ENCODE peak calls at places on chromosomes 7 and 10, in five cellular contexts. S, W, M, A and Z are unnamed samples.

GRCh38 chr7:22885824-22886255 is 63.2 kb upstream of the TOMM7 start:
- DNase-seq in S (peak), W (no peak), M (no peak), A (peak), Z (no peak)

GRCh38 chr7:5854738-5855137 is 25.9 kb upstream of the OCM start:
- DNase-seq in S (no peak), W (no peak), M (no peak), A (no peak), Z (no peak)

GRCh38 chr7:28112056-28112455 is 68.5 kb downstream of the JAZF1 start:
- DNase-seq in S (no peak), W (no peak), M (no peak), A (no peak), Z (no peak)

GRCh38 chr10:124557167-124557566 is 95.5 kb downstream of the LHPP start:
- DNase-seq in S (no peak), W (no peak), M (no peak), A (no peak), Z (no peak)

GRCh38 chr7:15686957-15687644 is 618 bp upstream of the MEOX2 start:
- DNase-seq in S (no peak), W (no peak), M (no peak), A (no peak), Z (no peak)

GRCh38 chr10:31320598-31321211 is 1.7 kb downstream of the ZEB1 start:
- DNase-seq in S (peak), W (no peak), M (peak), A (no peak), Z (no peak)

GRCh38 chr7:12524794-12525386 is 45.6 kb upstream of the SCIN start:
- DNase-seq in S (no peak), W (peak), M (no peak), A (no peak), Z (peak)

GRCh38 chr7:158782638-158783490 is 46.4 kb downstream of the ESYT2 start:
- DNase-seq in S (no peak), W (peak), M (peak), A (no peak), Z (no peak)

GRCh38 chr7:154304740-154305679 is 252.8 kb downstream of the DPP6 start:
- DNase-seq in S (no peak), W (no peak), M (no peak), A (no peak), Z (no peak)

GRCh38 chr10:58781873-58782488 is 269.3 kb downstream of the BICC1 start:
- DNase-seq in S (no peak), W (peak), M (no peak), A (no peak), Z (peak)

GRCh38 chr7:115533785-115534184 is 496.8 kb downstream of the TFEC start:
- DNase-seq in S (no peak), W (no peak), M (no peak), A (no peak), Z (no peak)

GRCh38 chr10:17115683-17116082 is 13.9 kb downstream of the CUBN start:
- DNase-seq in S (no peak), W (peak), M (no peak), A (no peak), Z (peak)

GRCh38 chr10:24866615-24867583 is 85.5 kb downstream of the PRTFDC1 start:
- DNase-seq in S (no peak), W (no peak), M (peak), A (no peak), Z (no peak)

GRCh38 chr10:111297351-111297848 is 220.6 kb downstream of the ADRA2A start:
- DNase-seq in S (no peak), W (no peak), M (no peak), A (no peak), Z (no peak)

GRCh38 chr7:133910761-133911160 is 216.4 kb upstream of the LRGUK start:
- DNase-seq in S (no peak), W (no peak), M (no peak), A (no peak), Z (no peak)

GRCh38 chr10:44974628-44975431 is 3.8 kb downstream of the DEPP1 start:
- DNase-seq in S (peak), W (no peak), M (peak), A (peak), Z (peak)

GRCh38 chr10:108911814-108912541 is 1011.3 kb downstream of the XPNPEP1 start:
- DNase-seq in S (no peak), W (no peak), M (peak), A (no peak), Z (no peak)

GRCh38 chr10:3500408-3500856 is 284.6 kb downstream of the KLF6 start:
- DNase-seq in S (no peak), W (no peak), M (peak), A (no peak), Z (no peak)

GRCh38 chr10:52146766-52147165 is 167.3 kb upstream of the DKK1 start:
- DNase-seq in S (no peak), W (no peak), M (no peak), A (no peak), Z (no peak)

GRCh38 chr7:145016068-145016467 is 180.2 kb upstream of the TPK1 start:
- DNase-seq in S (no peak), W (no peak), M (no peak), A (no peak), Z (no peak)

DNA sequence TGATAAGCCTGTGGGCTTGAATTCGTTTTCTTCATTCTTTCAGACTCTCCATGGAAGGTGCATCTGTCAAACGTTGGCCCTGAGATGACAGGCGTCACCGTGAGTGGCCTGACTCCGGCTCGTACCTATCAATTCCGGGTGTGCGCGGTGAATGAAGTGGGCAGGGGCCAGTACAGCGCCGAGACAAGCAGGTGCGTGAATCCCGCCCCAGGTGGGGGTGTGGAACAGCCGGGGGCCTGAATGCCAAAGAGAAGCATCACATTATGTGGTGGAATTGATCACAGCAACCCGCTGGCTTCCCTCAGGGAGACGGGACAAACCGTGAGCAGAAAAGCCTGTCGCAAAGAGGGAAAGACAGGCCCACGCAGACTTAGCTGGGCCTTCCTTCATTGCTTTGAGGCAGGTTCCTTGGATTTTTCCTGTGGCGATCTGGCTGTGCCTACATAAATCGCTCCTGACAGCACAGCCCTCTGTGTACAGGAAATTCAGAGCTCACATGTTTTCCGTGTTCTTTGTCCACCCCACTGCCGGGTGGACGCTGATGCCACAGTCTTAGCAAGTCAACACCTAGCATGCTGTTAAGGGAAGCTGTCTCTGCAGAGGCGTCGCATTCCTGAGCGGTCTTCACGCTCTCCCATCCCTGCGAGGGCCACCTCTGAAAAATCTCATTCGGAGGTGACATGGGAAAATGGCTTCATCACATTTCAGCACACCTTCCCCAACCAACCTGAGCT is 671.0 kb upstream of the FOXK1 start:
- DNase-seq in S (no peak), W (no peak), M (no peak), A (no peak), Z (no peak)
- TF ChIP-seq POLR2AphosphoS5 in S (no peak), W (no peak), M (no peak), A (no peak), Z (no peak)

GRCh38 chr7:39621784-39622411 is 1.5 kb upstream of the RALA start:
- DNase-seq in S (no peak), W (no peak), M (no peak), A (no peak), Z (no peak)
- TF ChIP-seq POLR2AphosphoS5 in S (no peak), W (no peak), M (no peak), A (no peak), Z (no peak)

GRCh38 chr10:72276421-72277339 is 3.0 kb downstream of the DDIT4 start:
- DNase-seq in S (no peak), W (no peak), M (peak), A (no peak), Z (peak)
- TF ChIP-seq POLR2AphosphoS5 in S (peak), W (peak), M (no peak), A (peak), Z (peak)

GRCh38 chr7:85693326-85693725 is 506.5 kb upstream of the SEMA3D start:
- DNase-seq in S (no peak), W (no peak), M (no peak), A (no peak), Z (no peak)

GRCh38 chr7:85682819-85683218 is 496.0 kb upstream of the SEMA3D start:
- DNase-seq in S (no peak), W (no peak), M (no peak), A (no peak), Z (no peak)

GRCh38 chr7:85685901-85686300 is 499.0 kb upstream of the SEMA3D start:
- DNase-seq in S (no peak), W (no peak), M (no peak), A (no peak), Z (no peak)

GRCh38 chr7:85686410-85687181 is 499.7 kb upstream of the SEMA3D start:
- DNase-seq in S (no peak), W (no peak), M (no peak), A (no peak), Z (no peak)

GRCh38 chr7:85688712-85689111 is 501.9 kb upstream of the SEMA3D start:
- DNase-seq in S (no peak), W (no peak), M (no peak), A (no peak), Z (no peak)
- TF ChIP-seq POLR2AphosphoS5 in S (no peak), W (no peak), M (no peak), A (no peak), Z (no peak)

GRCh38 chr10:119206603-119207366 is 586 bp upstream of the GRK5 start:
- DNase-seq in S (peak), W (no peak), M (peak), A (peak), Z (no peak)

GRCh38 chr10:119205926-119206602 is 1.3 kb upstream of the GRK5 start:
- DNase-seq in S (peak), W (no peak), M (peak), A (no peak), Z (no peak)

GRCh38 chr10:119208553-119208940 is 1.2 kb downstream of the GRK5 start:
- DNase-seq in S (no peak), W (no peak), M (no peak), A (no peak), Z (no peak)

GRCh38 chr10:119207713-119208552 is 562 bp downstream of the GRK5 start:
- DNase-seq in S (no peak), W (no peak), M (peak), A (no peak), Z (no peak)

DNA sequence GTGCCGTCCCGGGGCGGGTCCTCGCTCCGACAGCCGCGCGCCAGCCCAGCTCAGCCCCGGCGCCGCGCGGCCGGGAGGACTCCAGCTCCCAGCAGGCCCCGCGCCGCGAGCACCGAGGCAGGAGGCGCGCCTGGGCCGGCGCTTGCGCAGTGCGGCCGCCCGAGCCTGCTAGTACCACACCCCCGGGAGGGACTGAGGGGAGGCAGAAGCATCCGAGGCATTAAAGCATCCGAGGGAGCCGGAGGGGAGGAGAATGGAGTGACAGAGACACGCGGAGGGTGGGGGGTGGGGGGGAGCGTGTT is at the start of gene GRK5:
- DNase-seq in S (peak), W (peak), M (peak), A (peak), Z (peak)
- TF ChIP-seq POLR2AphosphoS5 in S (no peak), W (no peak), M (peak), A (peak), Z (peak)

GRCh38 chr10:61836888-61837747 is 64.4 kb upstream of the ARID5B start:
- DNase-seq in S (no peak), W (no peak), M (no peak), A (no peak), Z (peak)
- TF ChIP-seq POLR2AphosphoS5 in S (no peak), W (peak), M (no peak), A (no peak), Z (peak)

DNA sequence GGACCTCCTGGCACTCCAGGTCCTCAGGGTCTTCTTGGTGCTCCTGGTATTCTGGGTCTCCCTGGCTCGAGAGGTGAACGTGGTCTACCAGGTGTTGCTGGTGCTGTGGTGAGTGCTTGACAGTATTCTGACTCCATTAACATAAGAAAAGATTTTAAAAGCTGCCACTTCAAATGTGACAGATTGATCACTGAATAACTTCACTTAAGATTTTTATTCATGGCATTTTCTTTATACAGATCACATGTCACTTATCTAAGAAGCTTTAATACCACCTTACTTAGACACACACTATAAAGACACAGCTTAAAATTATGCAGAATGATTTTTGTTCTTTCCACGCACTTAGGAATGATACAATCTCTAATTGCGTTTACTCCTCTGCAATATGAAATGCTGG is 29.6 kb downstream of the COL1A2 start:
- DNase-seq in S (no peak), W (no peak), M (no peak), A (no peak), Z (no peak)
- TF ChIP-seq POLR2AphosphoS5 in S (no peak), W (no peak), M (no peak), A (no peak), Z (no peak)

DNA sequence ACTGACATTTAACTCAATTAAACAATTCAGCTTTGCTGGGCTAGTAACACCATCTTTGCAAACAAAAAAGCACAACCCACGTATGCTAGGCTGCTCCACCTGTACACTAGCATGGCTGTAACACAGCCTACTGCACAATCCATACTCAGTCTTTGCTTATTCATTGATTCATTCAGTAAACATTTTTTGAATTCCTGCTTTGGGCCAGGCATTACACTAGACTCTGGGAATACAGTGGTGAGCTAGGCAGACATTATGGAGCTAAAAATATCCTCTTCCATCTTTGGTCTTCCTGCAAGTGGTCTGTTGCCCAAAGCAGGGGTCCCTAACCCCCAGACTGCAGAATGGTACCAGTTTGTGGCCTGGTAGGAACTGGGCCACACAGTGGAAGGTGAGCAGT is 9.9 kb downstream of the CNNM1 start:
- DNase-seq in S (no peak), W (no peak), M (no peak), A (no peak), Z (no peak)
- TF ChIP-seq POLR2AphosphoS5 in S (no peak), W (no peak), M (no peak), A (no peak), Z (no peak)

GRCh38 chr10:115914475-115914874 is 358.5 kb downstream of the GFRA1 start:
- DNase-seq in S (no peak), W (no peak), M (no peak), A (no peak), Z (no peak)
- TF ChIP-seq POLR2AphosphoS5 in S (no peak), W (no peak), M (no peak), A (no peak), Z (no peak)